ENCODE peak calls at places on chromosomes 13 and 19, in seven cellular contexts. E, Y, V, N, R, M and W are unnamed samples.

GRCh38 chr13:46588019-46588418 is 35.0 kb downstream of the LRCH1 start:
- DNase-seq in Y (no peak), V (no peak), M (no peak), R (no peak), E (no peak), N (no peak), W (no peak)

GRCh38 chr19:14517446-14517839 is 754 bp downstream of the DNAJB1 start:
- DNase-seq in E (no peak), R (no peak), N (no peak), Y (peak), M (no peak), V (no peak), W (no peak)

GRCh38 chr19:9565900-9566705 is 18.2 kb downstream of the ZNF121 start:
- DNase-seq in Y (peak), V (no peak), M (no peak), R (no peak), E (no peak), N (no peak), W (no peak)

GRCh38 chr13:75219479-75220237 is 262.3 kb downstream of the TBC1D4 start:
- DNase-seq in Y (peak), N (peak), R (peak), E (peak), M (peak), V (peak), W (peak)

GRCh38 chr13:99580500-99581268 is 79.4 kb downstream of the TM9SF2 start:
- DNase-seq in N (no peak), R (no peak), Y (no peak), V (no peak), E (no peak), M (no peak), W (no peak)

GRCh38 chr13:79512950-79513349 is 32.0 kb downstream of the NDFIP2 start:
- DNase-seq in M (no peak), N (no peak), E (no peak), R (no peak), Y (no peak), V (no peak), W (no peak)

GRCh38 chr19:44260343-44260681 is 626 bp downstream of the ZNF233 start:
- DNase-seq in E (no peak), M (no peak), N (no peak), R (no peak), V (no peak), Y (no peak), W (peak)

GRCh38 chr19:10551698-10552301 is 8.1 kb downstream of the ATG4D start:
- DNase-seq in R (no peak), V (no peak), Y (no peak), E (no peak), M (no peak), N (no peak), W (no peak)

GRCh38 chr19:32201661-32202060 is 143.7 kb upstream of the ZNF507 start:
- DNase-seq in V (no peak), N (no peak), E (no peak), M (no peak), Y (no peak), R (no peak), W (no peak)

GRCh38 chr13:92379371-92379770 is 847.2 kb upstream of the GPC6 start:
- DNase-seq in R (no peak), M (no peak), Y (no peak), V (no peak), N (no peak), E (no peak), W (no peak)

GRCh38 chr13:102763745-102764144 is 9.8 kb downstream of the TEX30 start:
- DNase-seq in Y (no peak), M (no peak), N (no peak), V (no peak), E (no peak), R (no peak), W (no peak)

GRCh38 chr13:105159794-105160193 is 1375.7 kb downstream of the EFNB2 start:
- DNase-seq in N (no peak), M (no peak), E (no peak), R (no peak), Y (no peak), V (no peak), W (no peak)

GRCh38 chr13:33633701-33634525 is 184.0 kb upstream of the RFC3 start:
- DNase-seq in N (no peak), M (no peak), R (no peak), V (no peak), E (no peak), Y (peak), W (no peak)

GRCh38 chr19:6108721-6109633 is 1.3 kb downstream of the RFX2 start:
- DNase-seq in Y (peak), M (no peak), R (no peak), E (no peak), V (no peak), N (peak), W (no peak)

GRCh38 chr19:15154002-15154612 is 46.7 kb downstream of the NOTCH3 start:
- DNase-seq in V (no peak), E (no peak), N (peak), M (no peak), Y (peak), R (no peak), W (no peak)

GRCh38 chr19:47389150-47389556 is 30.2 kb downstream of the MEIS3 start:
- DNase-seq in V (no peak), Y (no peak), E (no peak), M (no peak), N (no peak), R (no peak), W (no peak)

GRCh38 chr13:109840201-109840892 is 54.0 kb upstream of the IRS2 start:
- DNase-seq in V (no peak), M (no peak), E (no peak), N (no peak), R (no peak), Y (peak), W (no peak)

GRCh38 chr19:38617764-38618589 is at the start of gene MAP4K1:
- DNase-seq in R (peak), V (no peak), E (no peak), Y (no peak), M (no peak), N (no peak), W (peak)

GRCh38 chr19:5125797-5126497 is 157.0 kb downstream of the KDM4B start:
- DNase-seq in M (no peak), E (no peak), V (no peak), Y (peak), R (no peak), N (no peak), W (no peak)

GRCh38 chr13:109778102-109778542 is 8.3 kb downstream of the IRS2 start:
- DNase-seq in R (no peak), M (no peak), V (no peak), Y (peak), E (no peak), N (no peak), W (no peak)

GRCh38 chr13:60759499-60759898 is 362.5 kb downstream of the TDRD3 start:
- DNase-seq in E (no peak), N (no peak), M (no peak), R (no peak), V (no peak), Y (no peak), W (no peak)

GRCh38 chr13:27309967-27310598 is 39.5 kb downstream of the RASL11A start:
- DNase-seq in E (no peak), Y (peak), M (no peak), N (no peak), R (no peak), V (no peak), W (no peak)

GRCh38 chr13:110714798-110715394 is 1.4 kb downstream of the ING1 start:
- DNase-seq in R (no peak), V (peak), Y (peak), M (no peak), N (peak), E (peak), W (no peak)

GRCh38 chr19:768424-768823 is 17.5 kb downstream of the MISP start:
- DNase-seq in R (no peak), E (no peak), V (no peak), M (peak), Y (peak), N (no peak), W (no peak)

GRCh38 chr19:32464279-32464678 is 58.7 kb downstream of the DPY19L3 start:
- DNase-seq in N (no peak), E (no peak), V (no peak), Y (peak), R (no peak), M (no peak), W (no peak)

GRCh38 chr19:38796154-38796553 is 7.2 kb downstream of the LGALS7B start:
- DNase-seq in V (no peak), M (no peak), E (no peak), N (no peak), R (no peak), Y (no peak), W (no peak)

GRCh38 chr13:40420160-40420740 is 246.2 kb downstream of the FOXO1 start:
- DNase-seq in R (no peak), M (no peak), N (no peak), Y (no peak), V (no peak), E (no peak), W (no peak)

GRCh38 chr13:24716011-24716410 is 35.8 kb downstream of the ATP12A start:
- DNase-seq in V (no peak), M (no peak), R (no peak), E (no peak), Y (no peak), N (no peak), W (no peak)

GRCh38 chr13:39401756-39402155 is 201.2 kb downstream of the LHFPL6 start:
- DNase-seq in Y (no peak), V (no peak), R (no peak), N (no peak), E (no peak), M (no peak), W (no peak)

GRCh38 chr19:17206736-17207581 is 8.2 kb upstream of the USE1 start:
- DNase-seq in V (no peak), N (no peak), Y (no peak), E (no peak), M (no peak), R (no peak), W (no peak)

GRCh38 chr19:45040059-45040767 is 1.4 kb downstream of the CLASRP start:
- DNase-seq in V (no peak), N (no peak), E (no peak), R (no peak), M (no peak), Y (no peak), W (no peak)

GRCh38 chr13:105518086-105518485 is 1017.4 kb downstream of the EFNB2 start:
- DNase-seq in M (no peak), R (no peak), N (no peak), Y (peak), V (no peak), E (no peak), W (no peak)

GRCh38 chr13:60226507-60226906 is 62.8 kb upstream of the DIAPH3 start:
- DNase-seq in M (peak), E (no peak), Y (peak), V (no peak), N (no peak), R (no peak), W (no peak)

GRCh38 chr19:33464010-33464732 is 57.4 kb downstream of the PEPD start:
- DNase-seq in R (no peak), Y (no peak), E (no peak), V (no peak), M (no peak), N (no peak), W (no peak)

GRCh38 chr13:73231456-73231855 is 172.7 kb downstream of the KLF5 start:
- DNase-seq in Y (no peak), R (no peak), M (no peak), N (no peak), V (no peak), E (no peak), W (no peak)

GRCh38 chr13:111906306-111906705 is 160.6 kb upstream of the SOX1 start:
- DNase-seq in E (no peak), R (no peak), Y (no peak), V (peak), M (no peak), N (no peak), W (no peak)
- TF ChIP-seq CTCF in E (no peak), R (no peak), Y (no peak), V (no peak), M (no peak), N (no peak), W (no peak)

DNA sequence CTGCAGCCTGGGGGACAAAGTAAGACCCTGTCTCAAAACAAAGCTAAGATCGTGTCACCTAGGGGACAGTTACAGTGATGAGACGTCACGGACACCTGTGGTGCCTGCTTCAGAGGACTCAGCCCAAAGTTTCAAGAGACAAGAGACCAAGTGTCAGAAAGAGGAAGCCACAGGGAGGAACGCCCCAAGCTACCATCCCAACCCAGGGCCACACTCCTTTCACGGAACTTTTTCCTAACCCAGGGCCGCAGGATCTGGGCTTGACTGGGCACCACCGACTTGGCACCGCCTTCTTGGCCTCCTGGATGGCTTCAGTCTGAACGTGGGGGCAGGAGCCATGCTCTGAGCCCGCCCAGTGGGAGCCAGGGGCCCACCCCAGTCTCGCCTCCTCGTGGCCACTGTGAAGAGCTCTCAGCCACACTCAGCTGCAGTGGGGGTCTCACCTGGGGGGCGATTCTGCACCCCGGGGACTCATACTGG is 8.5 kb downstream of the MOB3A start:
- DNase-seq in N (no peak), V (no peak), E (no peak), M (no peak), Y (no peak), R (no peak), W (no peak)
- TF ChIP-seq CTCF in N (no peak), V (no peak), E (no peak), M (no peak), Y (no peak), R (no peak), W (peak)

DNA sequence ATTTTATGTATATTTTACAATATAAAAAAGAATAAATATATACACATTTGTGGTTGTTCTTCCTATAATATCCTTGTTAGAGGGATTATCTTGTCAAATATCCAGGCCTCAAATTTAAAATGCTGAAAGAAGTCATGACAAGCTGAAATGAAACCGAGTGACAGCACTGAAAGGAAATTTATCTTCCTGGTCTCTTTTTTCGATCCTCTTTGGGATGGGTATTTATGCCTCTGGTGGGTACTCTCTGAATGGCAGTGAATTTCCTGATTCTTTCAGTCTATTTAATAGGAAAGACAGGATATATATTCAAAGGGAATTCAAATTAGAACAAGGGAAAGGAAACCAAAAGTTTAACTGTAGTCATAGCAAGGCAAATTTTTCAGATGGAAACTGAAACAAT is 98.0 kb downstream of the DLEU7 start:
- DNase-seq in N (no peak), R (no peak), M (no peak), Y (no peak), V (no peak), E (no peak), W (no peak)
- TF ChIP-seq CTCF in N (no peak), R (no peak), M (no peak), Y (no peak), V (no peak), E (peak), W (no peak)

DNA sequence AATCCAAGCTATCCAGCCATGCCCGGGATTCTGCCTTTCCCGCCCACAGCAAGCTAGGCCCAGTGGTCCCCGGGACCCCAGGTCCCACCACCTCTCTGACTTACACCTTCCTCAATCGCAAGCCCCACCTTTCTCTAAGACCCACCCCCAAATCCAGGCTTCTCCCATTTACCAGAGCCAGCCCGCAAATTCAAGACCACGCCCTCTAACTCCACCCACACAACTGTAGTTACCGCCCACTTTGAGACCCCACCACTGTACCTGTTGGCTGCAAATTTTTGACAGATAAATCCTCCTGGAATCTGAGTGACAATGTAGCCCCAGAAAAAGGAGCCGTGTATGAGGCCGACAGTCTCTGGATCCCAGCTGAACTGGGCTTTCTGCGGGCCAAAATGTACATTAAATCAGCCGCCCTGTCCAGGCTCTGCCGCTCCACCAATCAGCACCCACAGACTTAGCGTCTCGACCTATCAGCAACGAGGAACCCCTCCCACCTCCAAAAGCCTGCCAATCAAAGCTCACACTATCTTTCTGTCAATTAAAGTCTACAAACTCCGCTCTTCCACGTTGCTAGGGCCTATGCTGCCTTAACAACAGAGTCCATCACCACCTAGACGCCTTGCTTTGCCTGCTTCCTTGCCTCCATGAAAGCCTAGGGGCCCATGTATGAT is 6.3 kb downstream of the SLC17A7 start:
- DNase-seq in Y (no peak), R (no peak), E (no peak), N (no peak), V (no peak), M (no peak), W (no peak)
- TF ChIP-seq CTCF in Y (no peak), R (no peak), E (no peak), N (no peak), V (no peak), M (no peak), W (no peak)

DNA sequence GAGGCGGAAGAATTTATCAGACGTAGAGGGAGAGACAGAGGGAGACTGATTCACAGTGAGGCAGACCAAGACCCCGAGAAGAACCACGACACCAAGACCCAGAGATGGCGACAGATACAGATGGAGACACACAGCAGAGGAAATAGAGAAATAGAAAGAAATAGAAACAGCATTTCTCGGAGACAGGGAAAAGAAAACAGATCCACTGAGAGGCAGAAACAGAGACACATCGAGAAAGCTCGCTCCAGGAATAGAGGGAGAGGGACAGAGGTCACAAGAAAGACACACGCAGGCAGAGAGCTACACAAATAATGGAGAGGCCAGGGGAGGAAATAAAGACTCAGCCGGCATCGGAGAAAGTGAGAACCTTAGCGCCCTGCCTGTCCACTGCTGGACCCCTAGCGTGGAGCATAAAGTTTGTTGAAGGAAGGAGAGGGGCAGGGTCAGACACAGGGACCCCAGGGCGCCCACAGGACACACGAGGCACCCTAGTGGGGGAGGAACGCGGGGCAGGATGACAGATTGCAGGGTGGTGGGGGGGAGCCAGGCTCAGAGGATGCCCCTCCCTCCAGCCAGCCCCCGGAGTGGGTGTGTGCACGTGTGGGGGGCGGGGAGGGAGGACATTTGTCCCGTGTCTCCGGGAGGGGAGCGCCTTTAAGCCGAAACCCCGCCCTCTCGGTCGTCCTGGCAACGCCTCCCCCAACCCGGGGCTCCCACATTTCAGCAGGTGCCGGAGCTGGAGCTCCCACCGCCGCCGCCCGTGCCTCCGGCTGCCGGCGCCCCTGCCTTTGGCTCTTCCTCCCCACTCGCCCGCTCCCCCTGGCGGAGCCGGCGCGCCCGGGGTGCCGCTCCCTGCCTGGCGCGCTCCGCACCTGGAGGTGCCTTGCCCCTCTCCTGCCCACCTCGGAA is at the start of gene PRKCG:
- DNase-seq in R (no peak), N (no peak), M (no peak), Y (no peak), E (peak), V (no peak), W (peak)
- TF ChIP-seq CTCF in R (peak), N (peak), M (peak), Y (peak), E (peak), V (peak), W (peak)

GRCh38 chr19:12938536-12939291 is at the start of gene CALR:
- DNase-seq in M (no peak), Y (no peak), N (no peak), R (no peak), E (no peak), V (no peak), W (no peak)
- TF ChIP-seq CTCF in M (no peak), Y (peak), N (peak), R (peak), E (peak), V (no peak), W (peak)

GRCh38 chr13:52846567-52847321 is 1.7 kb downstream of the PCDH8 start:
- DNase-seq in N (peak), E (peak), M (no peak), Y (peak), R (no peak), V (no peak), W (peak)
- TF ChIP-seq CTCF in N (peak), E (peak), M (peak), Y (peak), R (no peak), V (no peak), W (peak)

GRCh38 chr19:35714601-35715354 is 3.0 kb upstream of the KMT2B start:
- DNase-seq in E (no peak), R (no peak), M (no peak), V (no peak), Y (no peak), N (no peak), W (no peak)
- TF ChIP-seq CTCF in E (no peak), R (no peak), M (no peak), V (no peak), Y (no peak), N (no peak), W (peak)